ENCODE peak calls at places on chromosomes 7 and 10, in ten cellular contexts. One of them, this sample, is unnamed. For H3K9me3 and H3K4me1, the result is how much of the 10 kb centered on the place peaks cover.

GRCh38 chr7:26534649-26535482 is 243.2 kb downstream of the SNX10 start:
- DNase-seq in GM23248: no peak
- DNase-seq in heart right ventricle: no peak
- DNase-seq in lung: no peak
- DNase-seq in transverse colon: no peak
- DNase-seq in spleen: no peak
- DNase-seq in CD8-positive, alpha-beta memory T cell: no peak
- DNase-seq in heart left ventricle: no peak
- DNase-seq in neuronal stem cell: no peak
- DNase-seq in left ventricle myocardium inferior: no peak
- DNase-seq in this sample: no peak

GRCh38 chr7:96285579-96285978 is 36.3 kb downstream of the SLC25A13 start:
- DNase-seq in neuronal stem cell: no peak
- DNase-seq in transverse colon: no peak
- DNase-seq in lung: no peak
- DNase-seq in spleen: no peak
- DNase-seq in heart left ventricle: no peak
- DNase-seq in heart right ventricle: no peak
- DNase-seq in GM23248: no peak
- DNase-seq in left ventricle myocardium inferior: no peak
- DNase-seq in CD8-positive, alpha-beta memory T cell: no peak
- DNase-seq in this sample: peak

GRCh38 chr7:128084896-128085608 is 53.8 kb upstream of the LRRC4 start:
- DNase-seq in CD8-positive, alpha-beta memory T cell: no peak
- DNase-seq in heart left ventricle: peak
- DNase-seq in neuronal stem cell: no peak
- DNase-seq in heart right ventricle: peak
- DNase-seq in spleen: no peak
- DNase-seq in left ventricle myocardium inferior: peak
- DNase-seq in GM23248: no peak
- DNase-seq in lung: no peak
- DNase-seq in transverse colon: no peak
- DNase-seq in this sample: no peak

GRCh38 chr10:4515711-4516110 is 310.3 kb upstream of the AKR1E2 start:
- DNase-seq in neuronal stem cell: no peak
- DNase-seq in heart right ventricle: no peak
- DNase-seq in lung: no peak
- DNase-seq in spleen: no peak
- DNase-seq in transverse colon: no peak
- DNase-seq in CD8-positive, alpha-beta memory T cell: no peak
- DNase-seq in GM23248: no peak
- DNase-seq in left ventricle myocardium inferior: no peak
- DNase-seq in heart left ventricle: no peak
- DNase-seq in this sample: no peak

GRCh38 chr7:2546776-2547586 is 8.3 kb downstream of the BRAT1 start:
- DNase-seq in transverse colon: peak
- DNase-seq in heart right ventricle: no peak
- DNase-seq in lung: no peak
- DNase-seq in neuronal stem cell: no peak
- DNase-seq in left ventricle myocardium inferior: no peak
- DNase-seq in CD8-positive, alpha-beta memory T cell: no peak
- DNase-seq in heart left ventricle: no peak
- DNase-seq in spleen: no peak
- DNase-seq in GM23248: no peak
- DNase-seq in this sample: no peak

GRCh38 chr7:114865564-114865963 is 56.3 kb upstream of the MDFIC start:
- DNase-seq in heart right ventricle: peak
- DNase-seq in lung: peak
- DNase-seq in CD8-positive, alpha-beta memory T cell: peak
- DNase-seq in left ventricle myocardium inferior: peak
- DNase-seq in neuronal stem cell: peak
- DNase-seq in GM23248: peak
- DNase-seq in heart left ventricle: peak
- DNase-seq in spleen: peak
- DNase-seq in transverse colon: peak
- DNase-seq in this sample: peak

GRCh38 chr7:3464900-3465622 is 164.0 kb downstream of the SDK1 start:
- DNase-seq in left ventricle myocardium inferior: no peak
- DNase-seq in GM23248: no peak
- DNase-seq in lung: no peak
- DNase-seq in heart left ventricle: no peak
- DNase-seq in heart right ventricle: no peak
- DNase-seq in neuronal stem cell: no peak
- DNase-seq in transverse colon: no peak
- DNase-seq in spleen: no peak
- DNase-seq in CD8-positive, alpha-beta memory T cell: peak
- DNase-seq in this sample: peak

GRCh38 chr7:155948423-155948822 is 136.2 kb upstream of the SHH start:
- DNase-seq in spleen: no peak
- DNase-seq in CD8-positive, alpha-beta memory T cell: no peak
- DNase-seq in heart right ventricle: no peak
- DNase-seq in heart left ventricle: no peak
- DNase-seq in GM23248: no peak
- DNase-seq in neuronal stem cell: no peak
- DNase-seq in left ventricle myocardium inferior: no peak
- DNase-seq in lung: no peak
- DNase-seq in transverse colon: no peak
- DNase-seq in this sample: no peak

DNA sequence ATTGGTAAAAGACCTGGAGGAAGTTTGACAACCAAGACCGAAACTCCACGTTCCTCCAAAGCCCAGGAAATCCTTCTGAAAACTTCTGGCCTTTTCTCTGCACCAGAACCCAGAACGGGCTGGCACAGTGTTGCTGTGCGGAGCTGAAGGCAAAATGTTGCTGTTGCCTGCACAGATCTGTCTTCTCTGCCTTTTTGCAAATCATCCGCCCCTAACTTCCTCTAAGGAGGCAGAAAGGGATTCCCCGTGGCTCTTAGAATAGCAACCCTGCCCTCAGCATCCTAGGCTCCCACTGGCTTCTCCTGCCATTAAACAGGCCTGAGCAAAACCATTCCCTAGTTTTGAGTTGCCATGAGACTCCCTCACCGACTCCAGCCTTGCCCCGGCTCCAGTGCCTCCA is 44.9 kb downstream of the FIGNL1 start:
- DNase-seq in heart left ventricle: no peak
- DNase-seq in CD8-positive, alpha-beta memory T cell: no peak
- DNase-seq in heart right ventricle: no peak
- DNase-seq in lung: no peak
- DNase-seq in spleen: no peak
- DNase-seq in neuronal stem cell: no peak
- DNase-seq in GM23248: no peak
- DNase-seq in left ventricle myocardium inferior: no peak
- DNase-seq in transverse colon: no peak
- DNase-seq in this sample: no peak
- H3K4me3 ChIP-seq in heart left ventricle: no peak
- H3K4me3 ChIP-seq in CD8-positive, alpha-beta memory T cell: no peak
- H3K4me3 ChIP-seq in heart right ventricle: no peak
- H3K4me3 ChIP-seq in lung: no peak
- H3K4me3 ChIP-seq in spleen: no peak
- H3K4me3 ChIP-seq in neuronal stem cell: no peak
- H3K4me3 ChIP-seq in GM23248: no peak
- H3K4me3 ChIP-seq in left ventricle myocardium inferior: no peak
- H3K4me3 ChIP-seq in transverse colon: no peak
- H3K4me3 ChIP-seq in this sample: no peak

DNA sequence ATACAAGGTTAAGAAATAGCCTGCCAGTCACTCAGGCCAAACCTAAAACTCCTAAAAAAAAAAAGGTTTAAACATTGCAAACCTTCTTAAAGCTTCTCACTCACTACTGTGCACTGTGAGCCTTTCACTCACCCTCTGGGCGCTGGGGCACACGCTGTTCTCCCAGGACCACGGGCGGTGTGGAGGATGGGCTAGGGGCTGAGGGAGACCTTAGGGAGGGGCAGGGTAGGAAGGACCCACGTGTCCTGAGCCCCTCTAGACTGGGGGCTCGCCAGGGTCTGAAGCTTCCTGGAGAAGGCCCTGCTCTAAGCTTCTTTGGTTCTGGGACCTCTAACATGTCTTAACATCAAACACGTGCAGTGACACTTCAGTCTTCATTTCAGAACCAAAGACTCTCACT is 569.8 kb downstream of the DNAJB6 start:
- DNase-seq in lung: no peak
- DNase-seq in GM23248: no peak
- DNase-seq in heart left ventricle: no peak
- DNase-seq in neuronal stem cell: no peak
- DNase-seq in heart right ventricle: no peak
- DNase-seq in spleen: no peak
- DNase-seq in transverse colon: no peak
- DNase-seq in left ventricle myocardium inferior: no peak
- DNase-seq in CD8-positive, alpha-beta memory T cell: no peak
- DNase-seq in this sample: no peak
- H3K9me3 ChIP-seq in lung: under half
- H3K9me3 ChIP-seq in GM23248: under half
- H3K9me3 ChIP-seq in heart left ventricle: under half
- H3K9me3 ChIP-seq in neuronal stem cell: under half
- H3K9me3 ChIP-seq in heart right ventricle: under half
- H3K9me3 ChIP-seq in spleen: under half
- H3K9me3 ChIP-seq in transverse colon: under half
- H3K9me3 ChIP-seq in left ventricle myocardium inferior: under half
- H3K9me3 ChIP-seq in CD8-positive, alpha-beta memory T cell: under half
- H3K9me3 ChIP-seq in this sample: under half

GRCh38 chr7:129828078-129828762 is 124.5 kb downstream of the UBE2H start:
- DNase-seq in CD8-positive, alpha-beta memory T cell: no peak
- DNase-seq in transverse colon: no peak
- DNase-seq in lung: no peak
- DNase-seq in GM23248: no peak
- DNase-seq in heart left ventricle: no peak
- DNase-seq in left ventricle myocardium inferior: no peak
- DNase-seq in spleen: no peak
- DNase-seq in heart right ventricle: no peak
- DNase-seq in neuronal stem cell: no peak
- DNase-seq in this sample: no peak
- H3K4me1 ChIP-seq in CD8-positive, alpha-beta memory T cell: under half
- H3K4me1 ChIP-seq in transverse colon: under half
- H3K4me1 ChIP-seq in lung: under half
- H3K4me1 ChIP-seq in GM23248: under half
- H3K4me1 ChIP-seq in heart left ventricle: under half
- H3K4me1 ChIP-seq in left ventricle myocardium inferior: half or more
- H3K4me1 ChIP-seq in spleen: under half
- H3K4me1 ChIP-seq in heart right ventricle: under half
- H3K4me1 ChIP-seq in neuronal stem cell: under half
- H3K4me1 ChIP-seq in this sample: under half

GRCh38 chr10:70324951-70325781 is 41.4 kb upstream of the NPFFR1 start:
- DNase-seq in neuronal stem cell: no peak
- DNase-seq in heart left ventricle: no peak
- DNase-seq in spleen: no peak
- DNase-seq in GM23248: no peak
- DNase-seq in CD8-positive, alpha-beta memory T cell: no peak
- DNase-seq in left ventricle myocardium inferior: no peak
- DNase-seq in heart right ventricle: no peak
- DNase-seq in lung: no peak
- DNase-seq in transverse colon: no peak
- DNase-seq in this sample: no peak

GRCh38 chr10:70321897-70322890 is 38.4 kb upstream of the NPFFR1 start:
- DNase-seq in transverse colon: no peak
- DNase-seq in neuronal stem cell: no peak
- DNase-seq in heart left ventricle: no peak
- DNase-seq in GM23248: no peak
- DNase-seq in lung: no peak
- DNase-seq in spleen: no peak
- DNase-seq in heart right ventricle: no peak
- DNase-seq in CD8-positive, alpha-beta memory T cell: no peak
- DNase-seq in left ventricle myocardium inferior: no peak
- DNase-seq in this sample: no peak

GRCh38 chr10:70323143-70323696 is 39.4 kb upstream of the NPFFR1 start:
- DNase-seq in lung: no peak
- DNase-seq in heart right ventricle: no peak
- DNase-seq in GM23248: no peak
- DNase-seq in neuronal stem cell: no peak
- DNase-seq in left ventricle myocardium inferior: no peak
- DNase-seq in heart left ventricle: no peak
- DNase-seq in CD8-positive, alpha-beta memory T cell: peak
- DNase-seq in spleen: no peak
- DNase-seq in transverse colon: peak
- DNase-seq in this sample: peak

GRCh38 chr10:70324341-70324861 is 40.6 kb upstream of the NPFFR1 start:
- DNase-seq in CD8-positive, alpha-beta memory T cell: no peak
- DNase-seq in GM23248: no peak
- DNase-seq in heart right ventricle: peak
- DNase-seq in spleen: no peak
- DNase-seq in left ventricle myocardium inferior: no peak
- DNase-seq in heart left ventricle: peak
- DNase-seq in transverse colon: no peak
- DNase-seq in lung: no peak
- DNase-seq in neuronal stem cell: peak
- DNase-seq in this sample: no peak

GRCh38 chr10:70323697-70324340 is 40.0 kb upstream of the NPFFR1 start:
- DNase-seq in heart right ventricle: no peak
- DNase-seq in heart left ventricle: no peak
- DNase-seq in CD8-positive, alpha-beta memory T cell: no peak
- DNase-seq in neuronal stem cell: no peak
- DNase-seq in left ventricle myocardium inferior: no peak
- DNase-seq in spleen: no peak
- DNase-seq in transverse colon: no peak
- DNase-seq in lung: no peak
- DNase-seq in GM23248: no peak
- DNase-seq in this sample: no peak
- H3K4me3 ChIP-seq in heart right ventricle: no peak
- H3K4me3 ChIP-seq in heart left ventricle: no peak
- H3K4me3 ChIP-seq in CD8-positive, alpha-beta memory T cell: no peak
- H3K4me3 ChIP-seq in neuronal stem cell: no peak
- H3K4me3 ChIP-seq in left ventricle myocardium inferior: no peak
- H3K4me3 ChIP-seq in spleen: no peak
- H3K4me3 ChIP-seq in transverse colon: no peak
- H3K4me3 ChIP-seq in lung: no peak
- H3K4me3 ChIP-seq in GM23248: no peak
- H3K4me3 ChIP-seq in this sample: no peak

This sample was measured in CD4-positive, alpha-beta memory T cell.